ENCODE peak calls at places on chromosomes 4 and X, in nine cellular contexts. One of them, this sample, is unnamed.
A peak's percentile ranks its signal among the peaks of the same experiment; 100 is the strongest.

GRCh38 chrX:53435997-53436396 is 1.8 kb upstream of the HSD17B10 start:
- DNase-seq in A549: peak; percentile 70
- DNase-seq in MCF 10A: peak; percentile 82
- DNase-seq in ovary: peak; percentile 51
- DNase-seq in mucosa of descending colon: peak; percentile 61
- DNase-seq in HFF-Myc: no peak
- DNase-seq in AG04450: no peak
- DNase-seq in fibroblast of mammary gland: peak; percentile 71
- DNase-seq in left lung: no peak
- DNase-seq in this sample: no peak

GRCh38 chr4:39083164-39083563 is 21.1 kb downstream of the KLHL5 start:
- DNase-seq in left lung: no peak
- DNase-seq in ovary: no peak
- DNase-seq in A549: no peak
- DNase-seq in MCF 10A: peak; percentile 48
- DNase-seq in HFF-Myc: no peak
- DNase-seq in AG04450: no peak
- DNase-seq in mucosa of descending colon: no peak
- DNase-seq in fibroblast of mammary gland: peak; percentile 38
- DNase-seq in this sample: no peak

GRCh38 chr4:105473340-105474109 is at the start of gene PPA2:
- DNase-seq in left lung: peak; percentile 98
- DNase-seq in MCF 10A: peak; percentile 91
- DNase-seq in ovary: peak; percentile 76
- DNase-seq in mucosa of descending colon: peak; percentile 90
- DNase-seq in fibroblast of mammary gland: peak; percentile 89
- DNase-seq in A549: peak; percentile 43
- DNase-seq in HFF-Myc: peak; percentile 48
- DNase-seq in AG04450: peak; percentile 71
- DNase-seq in this sample: peak; percentile 94

GRCh38 chrX:101682723-101683122 is 23.1 kb upstream of the ARMCX2 start:
- DNase-seq in mucosa of descending colon: no peak
- DNase-seq in fibroblast of mammary gland: peak; percentile 47
- DNase-seq in MCF 10A: no peak
- DNase-seq in HFF-Myc: no peak
- DNase-seq in A549: no peak
- DNase-seq in AG04450: no peak
- DNase-seq in left lung: no peak
- DNase-seq in ovary: no peak
- DNase-seq in this sample: no peak

GRCh38 chr4:114922582-114922912 is 190.9 kb downstream of the NDST4 start:
- DNase-seq in HFF-Myc: no peak
- DNase-seq in MCF 10A: no peak
- DNase-seq in AG04450: no peak
- DNase-seq in fibroblast of mammary gland: no peak
- DNase-seq in ovary: no peak
- DNase-seq in A549: no peak
- DNase-seq in mucosa of descending colon: no peak
- DNase-seq in left lung: no peak
- DNase-seq in this sample: no peak

GRCh38 chr4:7905461-7905915 is 34.2 kb downstream of the AFAP1 start:
- DNase-seq in MCF 10A: no peak
- DNase-seq in ovary: no peak
- DNase-seq in left lung: no peak
- DNase-seq in mucosa of descending colon: no peak
- DNase-seq in AG04450: no peak
- DNase-seq in fibroblast of mammary gland: peak; percentile 91
- DNase-seq in HFF-Myc: peak; percentile 20
- DNase-seq in A549: no peak
- DNase-seq in this sample: no peak

GRCh38 chr4:71816676-71817303 is 32.9 kb upstream of the GC start:
- DNase-seq in AG04450: no peak
- DNase-seq in MCF 10A: no peak
- DNase-seq in fibroblast of mammary gland: no peak
- DNase-seq in HFF-Myc: no peak
- DNase-seq in A549: no peak
- DNase-seq in mucosa of descending colon: no peak
- DNase-seq in left lung: no peak
- DNase-seq in ovary: no peak
- DNase-seq in this sample: no peak

GRCh38 chr4:142960134-142960533 is 114.0 kb upstream of the INPP4B start:
- DNase-seq in HFF-Myc: no peak
- DNase-seq in mucosa of descending colon: no peak
- DNase-seq in left lung: no peak
- DNase-seq in AG04450: no peak
- DNase-seq in A549: no peak
- DNase-seq in fibroblast of mammary gland: no peak
- DNase-seq in MCF 10A: peak; percentile 42
- DNase-seq in ovary: no peak
- DNase-seq in this sample: no peak

GRCh38 chr4:43999669-44000068 is 448.9 kb downstream of the KCTD8 start:
- DNase-seq in MCF 10A: no peak
- DNase-seq in fibroblast of mammary gland: no peak
- DNase-seq in AG04450: no peak
- DNase-seq in left lung: no peak
- DNase-seq in ovary: no peak
- DNase-seq in HFF-Myc: no peak
- DNase-seq in mucosa of descending colon: no peak
- DNase-seq in A549: no peak
- DNase-seq in this sample: no peak

GRCh38 chr4:3807861-3808521 is 41.8 kb downstream of the ADRA2C start:
- DNase-seq in MCF 10A: no peak
- DNase-seq in fibroblast of mammary gland: no peak
- DNase-seq in AG04450: no peak
- DNase-seq in left lung: no peak
- DNase-seq in mucosa of descending colon: no peak
- DNase-seq in HFF-Myc: no peak
- DNase-seq in ovary: no peak
- DNase-seq in A549: no peak
- DNase-seq in this sample: peak; percentile 42

GRCh38 chr4:155758500-155759371 is at the start of gene GUCY1B1:
- DNase-seq in ovary: peak; percentile 81
- DNase-seq in left lung: peak; percentile 94
- DNase-seq in AG04450: peak; percentile 86
- DNase-seq in A549: peak; percentile 76
- DNase-seq in MCF 10A: peak; percentile 93
- DNase-seq in fibroblast of mammary gland: peak; percentile 93
- DNase-seq in mucosa of descending colon: peak; percentile 83
- DNase-seq in HFF-Myc: peak; percentile 61
- DNase-seq in this sample: peak; percentile 97

DNA sequence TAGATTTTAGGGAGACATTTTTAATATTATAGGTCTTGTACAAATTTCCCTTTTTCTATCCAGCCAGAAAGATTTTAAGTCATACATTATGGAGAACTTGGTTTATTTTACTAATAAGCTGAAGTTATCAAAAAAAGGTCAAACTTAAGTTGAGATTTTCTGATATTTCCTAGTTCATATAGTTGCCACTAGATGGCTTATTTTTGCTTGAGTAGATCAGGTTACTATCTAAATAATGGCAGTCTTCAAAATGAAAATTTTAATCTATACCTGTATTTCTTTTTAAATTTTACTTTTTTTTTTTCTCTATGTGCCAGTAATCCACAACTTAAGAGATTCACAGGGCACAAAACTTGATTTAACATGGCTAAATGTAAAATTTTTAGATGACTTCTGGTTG is 52.3 kb downstream of the USP9X start:
- DNase-seq in A549: no peak
- DNase-seq in AG04450: no peak
- DNase-seq in fibroblast of mammary gland: peak; percentile 36
- DNase-seq in mucosa of descending colon: no peak
- DNase-seq in HFF-Myc: no peak
- DNase-seq in ovary: no peak
- DNase-seq in MCF 10A: no peak
- DNase-seq in left lung: no peak
- DNase-seq in this sample: no peak
- TF ChIP-seq CTCF in A549: peak; percentile 38
- TF ChIP-seq CTCF in AG04450: peak; percentile 39
- TF ChIP-seq CTCF in fibroblast of mammary gland: peak; percentile 66
- TF ChIP-seq CTCF in mucosa of descending colon: no peak
- TF ChIP-seq CTCF in HFF-Myc: no peak
- TF ChIP-seq CTCF in ovary: no peak
- TF ChIP-seq CTCF in MCF 10A: peak; percentile 50
- TF ChIP-seq CTCF in left lung: peak; percentile 54
- TF ChIP-seq CTCF in this sample: peak; percentile 79

DNA sequence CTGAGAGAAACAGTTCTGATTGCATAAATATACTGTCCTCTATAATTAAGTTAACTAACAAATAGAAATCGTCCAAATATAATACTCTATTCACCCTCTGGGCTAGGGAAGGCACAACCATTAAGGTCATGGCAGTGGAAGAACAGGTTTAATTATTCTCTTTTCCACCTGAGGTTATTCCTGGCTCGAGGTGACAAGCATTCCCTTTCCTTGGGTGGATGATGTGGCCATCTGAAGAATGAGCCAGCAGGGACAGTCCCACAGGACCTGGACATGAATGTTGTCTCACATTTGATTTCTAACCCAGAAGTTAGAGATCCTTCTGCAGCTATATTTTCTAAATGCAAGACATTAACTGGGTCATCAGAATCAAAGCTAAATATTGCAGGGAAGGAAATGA is 5.5 kb downstream of the IBSP start:
- DNase-seq in left lung: no peak
- DNase-seq in mucosa of descending colon: no peak
- DNase-seq in fibroblast of mammary gland: no peak
- DNase-seq in MCF 10A: no peak
- DNase-seq in HFF-Myc: no peak
- DNase-seq in ovary: no peak
- DNase-seq in AG04450: no peak
- DNase-seq in A549: no peak
- DNase-seq in this sample: no peak
- TF ChIP-seq CTCF in left lung: no peak
- TF ChIP-seq CTCF in mucosa of descending colon: no peak
- TF ChIP-seq CTCF in fibroblast of mammary gland: no peak
- TF ChIP-seq CTCF in MCF 10A: no peak
- TF ChIP-seq CTCF in HFF-Myc: no peak
- TF ChIP-seq CTCF in ovary: no peak
- TF ChIP-seq CTCF in AG04450: no peak
- TF ChIP-seq CTCF in A549: no peak
- TF ChIP-seq CTCF in this sample: no peak

DNA sequence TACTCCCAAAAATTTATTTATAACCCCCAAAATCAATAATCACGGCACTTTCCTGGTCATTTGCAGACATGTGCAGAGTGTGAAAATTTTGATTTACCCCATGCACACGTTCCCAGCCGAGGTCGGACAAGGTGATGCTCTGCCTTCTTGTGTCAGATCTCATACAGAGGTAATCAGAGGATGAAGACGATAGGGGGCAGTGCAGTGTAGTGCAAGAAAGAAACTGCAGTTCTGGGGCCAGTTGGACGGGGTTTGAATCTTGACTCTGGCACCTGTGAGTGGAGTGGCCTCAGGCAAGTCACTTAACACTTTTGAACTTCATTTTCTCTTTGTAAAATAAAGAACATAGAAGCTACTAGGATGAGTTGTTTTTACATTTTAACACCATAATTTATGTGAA is 88.4 kb downstream of the FRMPD3 start:
- DNase-seq in HFF-Myc: peak; percentile 17
- DNase-seq in mucosa of descending colon: no peak
- DNase-seq in AG04450: no peak
- DNase-seq in MCF 10A: peak; percentile 64
- DNase-seq in ovary: no peak
- DNase-seq in left lung: no peak
- DNase-seq in A549: peak; percentile 21
- DNase-seq in fibroblast of mammary gland: peak; percentile 62
- DNase-seq in this sample: no peak
- TF ChIP-seq CTCF in HFF-Myc: peak; percentile 52
- TF ChIP-seq CTCF in mucosa of descending colon: no peak
- TF ChIP-seq CTCF in AG04450: peak; percentile 60
- TF ChIP-seq CTCF in MCF 10A: peak; percentile 50
- TF ChIP-seq CTCF in ovary: no peak
- TF ChIP-seq CTCF in left lung: peak; percentile 24
- TF ChIP-seq CTCF in A549: peak; percentile 59
- TF ChIP-seq CTCF in fibroblast of mammary gland: peak; percentile 61
- TF ChIP-seq CTCF in this sample: peak; percentile 78

GRCh38 chrX:39653656-39654055 is 444.1 kb downstream of the BCOR start:
- DNase-seq in fibroblast of mammary gland: no peak
- DNase-seq in AG04450: no peak
- DNase-seq in ovary: no peak
- DNase-seq in left lung: no peak
- DNase-seq in MCF 10A: no peak
- DNase-seq in A549: no peak
- DNase-seq in HFF-Myc: no peak
- DNase-seq in mucosa of descending colon: no peak
- DNase-seq in this sample: no peak

GRCh38 chrX:39654952-39655351 is 442.8 kb downstream of the BCOR start:
- DNase-seq in mucosa of descending colon: no peak
- DNase-seq in ovary: no peak
- DNase-seq in left lung: no peak
- DNase-seq in A549: no peak
- DNase-seq in fibroblast of mammary gland: no peak
- DNase-seq in HFF-Myc: no peak
- DNase-seq in AG04450: no peak
- DNase-seq in MCF 10A: no peak
- DNase-seq in this sample: no peak

GRCh38 chrX:39650883-39651282 is 446.9 kb downstream of the BCOR start:
- DNase-seq in AG04450: no peak
- DNase-seq in fibroblast of mammary gland: peak; percentile 23
- DNase-seq in ovary: no peak
- DNase-seq in HFF-Myc: no peak
- DNase-seq in A549: no peak
- DNase-seq in mucosa of descending colon: no peak
- DNase-seq in MCF 10A: no peak
- DNase-seq in left lung: no peak
- DNase-seq in this sample: no peak

GRCh38 chrX:39654183-39654925 is 443.4 kb downstream of the BCOR start:
- DNase-seq in AG04450: no peak
- DNase-seq in HFF-Myc: no peak
- DNase-seq in mucosa of descending colon: no peak
- DNase-seq in A549: no peak
- DNase-seq in ovary: no peak
- DNase-seq in MCF 10A: no peak
- DNase-seq in fibroblast of mammary gland: no peak
- DNase-seq in left lung: no peak
- DNase-seq in this sample: no peak

DNA sequence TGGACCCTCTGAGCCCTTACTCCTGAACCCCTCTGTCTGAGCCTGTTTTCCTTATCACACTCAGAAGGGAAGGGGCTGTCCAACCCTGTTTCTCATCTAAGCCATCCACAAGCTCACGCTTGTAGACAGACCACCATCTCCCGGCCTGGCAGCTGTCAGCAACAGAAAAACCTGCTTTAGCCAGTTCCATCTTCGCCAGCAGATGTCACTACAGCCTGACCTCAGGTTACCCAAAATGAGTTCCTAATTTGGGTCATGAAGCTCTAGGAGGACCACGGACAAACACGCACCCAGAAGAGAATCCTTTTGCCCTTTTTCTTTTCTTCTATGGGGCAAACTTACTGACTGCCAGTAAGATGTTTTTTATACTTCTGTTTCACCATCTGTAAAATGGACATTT is 445.4 kb downstream of the BCOR start:
- DNase-seq in A549: peak; percentile 25
- DNase-seq in AG04450: no peak
- DNase-seq in mucosa of descending colon: no peak
- DNase-seq in left lung: no peak
- DNase-seq in MCF 10A: peak; percentile 40
- DNase-seq in ovary: no peak
- DNase-seq in HFF-Myc: no peak
- DNase-seq in fibroblast of mammary gland: peak; percentile 42
- DNase-seq in this sample: no peak
- TF ChIP-seq CTCF in A549: peak; percentile 39
- TF ChIP-seq CTCF in AG04450: peak; percentile 33
- TF ChIP-seq CTCF in mucosa of descending colon: no peak
- TF ChIP-seq CTCF in left lung: no peak
- TF ChIP-seq CTCF in MCF 10A: peak; percentile 38
- TF ChIP-seq CTCF in ovary: no peak
- TF ChIP-seq CTCF in HFF-Myc: peak; percentile 41
- TF ChIP-seq CTCF in fibroblast of mammary gland: peak; percentile 48
- TF ChIP-seq CTCF in this sample: peak; percentile 59

GRCh38 chr4:5945936-5946335 is 53.0 kb upstream of the CRMP1 start:
- DNase-seq in HFF-Myc: no peak
- DNase-seq in mucosa of descending colon: no peak
- DNase-seq in left lung: no peak
- DNase-seq in A549: no peak
- DNase-seq in AG04450: no peak
- DNase-seq in fibroblast of mammary gland: no peak
- DNase-seq in ovary: no peak
- DNase-seq in MCF 10A: no peak
- DNase-seq in this sample: no peak
- TF ChIP-seq CTCF in HFF-Myc: no peak
- TF ChIP-seq CTCF in mucosa of descending colon: no peak
- TF ChIP-seq CTCF in left lung: no peak
- TF ChIP-seq CTCF in A549: no peak
- TF ChIP-seq CTCF in AG04450: no peak
- TF ChIP-seq CTCF in fibroblast of mammary gland: no peak
- TF ChIP-seq CTCF in ovary: no peak
- TF ChIP-seq CTCF in MCF 10A: no peak
- TF ChIP-seq CTCF in this sample: no peak